ENCODE peak calls at places on chromosomes 11 and 22, in five cellular contexts. X is stimulated activated CD8-positive, alpha-beta memory T cell treated with anti-CD3 and anti-CD28 coated beads, Interleukin-7, amount 100 ng/mL, for 24 hours; V is glutamatergic neuron; R is DMS79 treated with DMSO at 0.1 percent for 48 hours; K is activated T-helper 1 cell treated with anti-CD3 and anti-CD28 coated beads, Interleukin-2, amount 50 U/mL, for 16 hours. G is an unnamed sample.

GRCh38 chr11:70364745-70365535 is 33.4 kb upstream of the CTTN start:
- DNase-seq in X (peak), V (no peak), R (no peak), K (peak), G (no peak)

GRCh38 chr11:9982796-9983579 is 311.0 kb downstream of the SBF2 start:
- DNase-seq in X (no peak), V (no peak), R (no peak), K (no peak), G (peak)

GRCh38 chr11:80980221-80980620 is 1539.4 kb upstream of the TENM4 start:
- DNase-seq in X (no peak), V (no peak), R (no peak), K (no peak), G (no peak)

GRCh38 chr11:112793416-112793815 is 167.8 kb upstream of the NCAM1 start:
- DNase-seq in X (no peak), V (no peak), R (no peak), K (no peak), G (no peak)

GRCh38 chr11:75035911-75036536 is 47.3 kb downstream of the NEU3 start:
- DNase-seq in X (no peak), V (no peak), R (peak), K (no peak), G (peak)

GRCh38 chr22:37516456-37516855 is 2.8 kb downstream of the CARD10 start:
- DNase-seq in X (no peak), V (no peak), R (no peak), K (no peak), G (no peak)

GRCh38 chr11:35237860-35238715 is 99.1 kb downstream of the CD44 start:
- DNase-seq in X (peak), V (peak), R (peak), K (no peak), G (peak)

GRCh38 chr11:47257518-47258316 is at the start of gene NR1H3:
- DNase-seq in X (no peak), V (peak), R (no peak), K (no peak), G (peak)

GRCh38 chr22:39535302-39535805 is 2.8 kb upstream of the RPS19BP1 start:
- DNase-seq in X (no peak), V (no peak), R (no peak), K (no peak), G (no peak)

GRCh38 chr11:86460461-86461404 is 86.0 kb downstream of the CCDC81 start:
- DNase-seq in X (no peak), V (no peak), R (no peak), K (no peak), G (no peak)